ENCODE peak calls at places on chromosomes 1 and 21, in four cellular contexts. U, F, J and S are unnamed samples.

GRCh38 chr1:166843769-166844596 is 4.7 kb downstream of the POGK start:
- DNase-seq in U (no peak), F (peak), J (no peak), S (no peak)

GRCh38 chr1:119040906-119041305 is 52.8 kb upstream of the TBX15 start:
- DNase-seq in U (no peak), F (peak), J (no peak), S (no peak)

GRCh38 chr1:157442065-157442464 is 110.2 kb downstream of the FCRL5 start:
- DNase-seq in U (no peak), F (peak), J (no peak), S (no peak)

GRCh38 chr1:7117599-7118281 is 332.5 kb downstream of the CAMTA1 start:
- DNase-seq in U (peak), F (peak), J (peak), S (no peak)

GRCh38 chr1:175504875-175505555 is 238.4 kb downstream of the TNR start:
- DNase-seq in U (no peak), F (no peak), J (no peak), S (no peak)

GRCh38 chr21:45559216-45560105 is 17.2 kb upstream of the SLC19A1 start:
- DNase-seq in U (no peak), F (no peak), J (no peak), S (no peak)

GRCh38 chr1:225467193-225468020 is 39.6 kb upstream of the LBR start:
- DNase-seq in U (no peak), F (no peak), J (no peak), S (peak)

GRCh38 chr1:13860023-13860422 is 160.0 kb downstream of the PRDM2 start:
- DNase-seq in U (no peak), F (peak), J (no peak), S (no peak)

GRCh38 chr1:55224729-55225128 is 9.6 kb upstream of the USP24 start:
- DNase-seq in U (no peak), F (no peak), J (no peak), S (no peak)

GRCh38 chr1:181175955-181176354 is 87.5 kb downstream of the IER5 start:
- DNase-seq in U (no peak), F (no peak), J (no peak), S (no peak)

GRCh38 chr1:36712151-36712550 is 229.4 kb upstream of the CSF3R start:
- DNase-seq in U (no peak), F (no peak), J (no peak), S (no peak)

GRCh38 chr1:58890091-58890490 is 106.2 kb upstream of the JUN start:
- DNase-seq in U (no peak), F (no peak), J (no peak), S (no peak)
- TF ChIP-seq CTCF in U (no peak), F (no peak), J (no peak), S (no peak)

DNA sequence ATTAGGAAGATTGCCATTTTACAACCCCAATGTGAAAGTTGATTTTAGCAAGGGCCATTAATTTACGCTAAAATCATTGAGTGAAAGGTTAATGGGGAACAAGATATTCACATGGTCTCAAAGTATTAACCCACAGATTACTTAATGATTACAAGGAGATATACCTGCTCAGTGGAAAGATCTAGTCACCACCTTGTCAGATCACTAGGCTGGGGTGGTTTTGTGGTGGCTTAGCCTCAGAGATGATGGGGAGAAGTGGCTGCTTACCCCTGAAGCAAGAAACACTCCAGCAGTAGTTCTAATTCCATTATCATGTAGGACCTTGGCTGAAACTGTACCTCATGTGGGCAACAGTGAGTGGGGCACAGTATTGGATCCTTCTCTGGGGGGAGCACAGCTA is 20.1 kb upstream of the TRIM33 start:
- DNase-seq in U (no peak), F (no peak), J (no peak), S (no peak)
- TF ChIP-seq CTCF in U (no peak), F (no peak), J (no peak), S (no peak)

DNA sequence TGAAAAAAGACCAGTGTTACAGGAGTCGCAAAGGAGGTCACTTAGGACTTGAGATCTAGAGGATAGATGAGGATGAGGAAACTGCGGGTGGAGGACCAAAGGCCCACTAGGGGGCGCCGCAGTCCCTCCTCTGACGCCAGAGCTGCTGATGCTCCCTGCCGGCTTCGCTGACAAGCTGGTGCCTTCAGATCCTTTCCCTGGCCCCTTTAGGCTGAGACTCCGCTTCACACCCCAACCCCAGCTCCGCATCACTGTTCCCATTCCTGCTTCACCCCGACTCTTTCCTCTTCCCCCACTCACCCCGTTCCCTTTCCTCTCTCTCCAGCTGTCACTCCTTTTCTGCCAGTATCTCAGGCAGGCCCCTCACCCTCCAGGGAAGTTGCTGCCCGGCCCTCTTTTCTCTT is 4.3 kb downstream of the KCNJ9 start:
- DNase-seq in U (no peak), F (peak), J (peak), S (peak)
- TF ChIP-seq CTCF in U (peak), F (peak), J (peak), S (peak)

DNA sequence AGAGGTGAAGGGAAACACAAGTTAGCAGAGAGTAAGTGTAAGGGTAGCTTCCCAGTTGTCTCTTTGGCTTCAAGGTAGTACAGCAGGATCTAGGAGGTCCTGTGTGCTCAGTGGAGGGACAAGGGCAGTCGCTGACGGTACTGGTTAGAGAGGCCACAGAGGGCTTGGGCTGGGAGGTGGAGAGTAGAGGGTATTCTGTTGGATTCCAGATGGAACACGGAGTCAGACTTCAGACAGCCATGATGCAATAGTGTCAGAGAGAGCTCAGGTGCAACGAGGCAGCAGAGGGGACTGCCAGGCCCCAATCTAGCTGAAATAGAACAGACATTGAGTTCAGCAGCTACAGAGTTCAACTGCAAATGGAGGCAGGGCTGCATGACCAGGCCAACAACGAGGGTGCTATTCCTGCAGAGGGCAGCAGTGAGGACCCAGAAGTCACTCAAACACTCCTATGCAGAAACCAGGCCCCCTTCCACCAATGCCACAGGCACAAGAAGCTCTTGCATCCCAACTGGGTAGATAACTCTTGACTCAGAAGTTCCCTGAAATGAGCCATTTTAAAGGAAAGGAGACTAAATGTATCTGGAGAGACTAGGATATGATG is 325.0 kb upstream of the ESRRG start:
- DNase-seq in U (no peak), F (no peak), J (peak), S (no peak)
- TF ChIP-seq CTCF in U (no peak), F (peak), J (peak), S (no peak)

DNA sequence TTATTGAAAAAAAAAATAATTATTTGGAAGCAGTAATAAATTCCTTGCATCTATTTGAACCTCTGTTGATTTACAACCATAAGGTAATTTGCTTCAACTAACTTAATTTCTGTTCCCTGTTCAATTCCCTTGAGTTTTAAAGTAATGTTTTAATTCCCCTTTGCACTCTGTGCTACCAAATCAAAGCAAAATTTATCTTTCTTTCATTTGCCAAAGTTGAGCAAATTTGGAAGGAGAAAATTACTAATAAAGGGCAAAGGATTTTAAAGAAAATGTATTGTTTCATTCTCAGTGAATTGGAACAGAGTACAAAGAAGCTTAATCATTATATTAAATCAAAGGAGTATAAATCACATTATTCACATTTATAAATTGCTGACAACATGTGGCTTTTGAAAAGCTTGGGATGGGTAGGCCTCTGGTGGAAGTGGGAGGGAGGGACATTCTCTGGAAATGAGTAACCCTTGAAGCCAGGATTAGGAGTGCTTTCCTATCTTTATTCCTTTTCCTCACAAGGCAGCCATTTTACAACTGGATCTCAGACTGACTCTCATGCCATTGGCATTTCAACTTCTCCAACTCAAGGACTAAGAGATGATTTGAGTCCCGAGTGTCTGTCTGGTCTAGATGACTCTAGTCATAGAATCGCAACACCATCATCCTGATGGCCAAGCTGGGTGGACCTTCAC is 331.6 kb upstream of the DUSP10 start:
- DNase-seq in U (peak), F (peak), J (no peak), S (no peak)
- TF ChIP-seq CTCF in U (no peak), F (no peak), J (no peak), S (no peak)

DNA sequence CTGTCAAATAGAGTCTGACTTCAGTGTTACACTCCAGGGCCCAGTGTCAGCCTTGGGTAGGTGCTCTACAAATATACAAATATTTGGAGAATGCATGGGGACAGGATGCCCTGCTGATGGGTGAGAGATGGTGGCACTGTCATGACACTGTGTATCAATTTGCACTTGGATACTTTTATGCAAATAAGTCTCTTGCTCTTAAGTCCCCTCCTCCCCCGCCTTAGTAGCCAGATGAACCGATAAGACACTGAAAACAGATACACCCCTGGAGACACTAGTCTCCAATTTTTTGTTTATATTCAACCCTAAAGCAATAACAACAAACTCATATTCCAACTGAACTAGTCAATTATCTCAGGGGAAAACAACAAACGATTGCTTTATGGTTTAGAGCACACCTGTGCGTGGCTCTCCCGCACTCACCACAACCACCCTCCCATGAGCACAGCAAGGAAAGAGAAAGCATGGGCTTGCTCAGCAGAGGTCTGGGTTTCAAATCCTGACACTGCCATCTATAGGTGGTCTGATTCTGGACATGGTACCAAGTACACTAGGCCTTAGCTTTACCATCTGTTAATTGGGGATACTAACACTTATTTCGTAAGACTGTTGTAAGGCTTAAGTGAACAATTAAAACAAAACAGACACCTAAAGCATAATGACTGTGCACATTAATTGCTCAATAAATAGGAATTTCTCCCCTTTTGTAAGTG is 50.3 kb downstream of the HIVEP3 start:
- DNase-seq in U (no peak), F (no peak), J (no peak), S (no peak)
- TF ChIP-seq CTCF in U (no peak), F (no peak), J (no peak), S (no peak)

GRCh38 chr1:203524152-203524551 is 30.2 kb downstream of the OPTC start:
- DNase-seq in U (no peak), F (no peak), J (no peak), S (no peak)

GRCh38 chr1:203523667-203524066 is 29.7 kb downstream of the OPTC start:
- DNase-seq in U (no peak), F (no peak), J (no peak), S (no peak)

GRCh38 chr1:203521071-203521794 is 27.3 kb downstream of the OPTC start:
- DNase-seq in U (no peak), F (peak), J (no peak), S (no peak)

GRCh38 chr1:203521812-203522211 is 27.9 kb downstream of the OPTC start:
- DNase-seq in U (no peak), F (no peak), J (no peak), S (no peak)

GRCh38 chr1:203522237-203522636 is 28.3 kb downstream of the OPTC start:
- DNase-seq in U (no peak), F (no peak), J (no peak), S (no peak)
- TF ChIP-seq CTCF in U (no peak), F (no peak), J (no peak), S (no peak)

GRCh38 chr1:109598655-109599054 is 20.8 kb downstream of the GNAT2 start:
- DNase-seq in U (no peak), F (peak), J (no peak), S (no peak)
- TF ChIP-seq CTCF in U (no peak), F (peak), J (peak), S (no peak)